ENCODE peak calls at places on chromosome 21, in five cellular contexts. R is stomach, O is NCI-H1436, V is glutamatergic neuron, P is RPMI8226. Z is an unnamed sample.

GRCh38 chr21:46188226-46189212 is 4.3 kb upstream of the SPATC1L start:
- DNase-seq in R (no peak), O (no peak), V (no peak), P (no peak), Z (peak)

GRCh38 chr21:31326478-31327247 is 17.4 kb downstream of the TIAM1 start:
- DNase-seq in R (no peak), O (no peak), V (peak), P (no peak), Z (no peak)

GRCh38 chr21:45001134-45002095 is 61.6 kb downstream of the SLX9 start:
- DNase-seq in R (peak), O (no peak), V (peak), P (no peak), Z (no peak)

GRCh38 chr21:45857761-45858160 is 123.8 kb upstream of the COL6A1 start:
- DNase-seq in R (peak), O (no peak), V (no peak), P (no peak), Z (no peak)

GRCh38 chr21:14528815-14529214 is 17.3 kb downstream of the SAMSN1 start:
- DNase-seq in R (no peak), O (no peak), V (no peak), P (no peak), Z (no peak)

GRCh38 chr21:38721055-38721454 is 84.7 kb upstream of the ETS2 start:
- DNase-seq in R (no peak), O (no peak), V (no peak), P (no peak), Z (no peak)

GRCh38 chr21:38477241-38477640 is 21.0 kb downstream of the ERG start:
- DNase-seq in R (no peak), O (no peak), V (no peak), P (no peak), Z (no peak)

GRCh38 chr21:31559368-31560119 is 99.9 kb upstream of the SOD1 start:
- DNase-seq in R (peak), O (peak), V (peak), P (peak), Z (peak)

GRCh38 chr21:24042687-24043086 is 1564.6 kb downstream of the MRPL39 start:
- DNase-seq in R (no peak), O (no peak), V (no peak), P (no peak), Z (no peak)

GRCh38 chr21:31908106-31909031 is 35.5 kb downstream of the HUNK start:
- DNase-seq in R (no peak), O (no peak), V (no peak), P (no peak), Z (peak)

GRCh38 chr21:45695086-45695485 is 51.6 kb downstream of the PCBP3 start:
- DNase-seq in R (no peak), O (no peak), V (no peak), P (peak), Z (no peak)

GRCh38 chr21:35020446-35020845 is 28.7 kb downstream of the RUNX1 start:
- DNase-seq in R (no peak), O (no peak), V (no peak), P (no peak), Z (no peak)

Z was measured in colonic mucosa.